ENCODE peak calls at places on chromosomes 5 and 9, in ten cellular contexts. M, G, U, I, W, B, T, Z, A and R are unnamed samples.

GRCh38 chr9:99748690-99749089 is 73.0 kb upstream of the NR4A3 start:
- DNase-seq in M (no peak), G (no peak), U (no peak), I (no peak), W (no peak), B (no peak), T (no peak), Z (no peak), A (no peak), R (no peak)

GRCh38 chr5:5221731-5222130 is 81.6 kb downstream of the ADAMTS16 start:
- DNase-seq in M (no peak), G (no peak), U (no peak), I (peak; percentile 1), W (no peak), B (no peak), T (no peak), Z (no peak), A (no peak), R (peak; percentile 47)

GRCh38 chr9:29038332-29038731 is 1465.1 kb upstream of the C9orf72 start:
- DNase-seq in M (no peak), G (no peak), U (no peak), I (no peak), W (no peak), B (no peak), T (no peak), Z (no peak), A (no peak), R (no peak)

GRCh38 chr9:2623046-2623865 is 1.7 kb downstream of the VLDLR start:
- DNase-seq in M (peak; percentile 19), G (peak; percentile 58), U (peak; percentile 75), I (peak; percentile 74), W (peak; percentile 89), B (peak; percentile 43), T (peak; percentile 69), Z (no peak), A (peak; percentile 68), R (no peak)

GRCh38 chr5:151695464-151695863 is 8.7 kb upstream of the SPARC start:
- DNase-seq in M (no peak), G (no peak), U (no peak), I (peak; percentile 13), W (no peak), B (no peak), T (no peak), Z (no peak), A (no peak), R (no peak)

GRCh38 chr5:67241326-67241725 is 44.7 kb upstream of the CD180 start:
- DNase-seq in M (no peak), G (no peak), U (no peak), I (no peak), W (no peak), B (no peak), T (no peak), Z (no peak), A (no peak), R (no peak)

GRCh38 chr9:136954270-136955083 is 2.4 kb downstream of the LCN12 start:
- DNase-seq in M (no peak), G (no peak), U (no peak), I (no peak), W (no peak), B (no peak), T (no peak), Z (no peak), A (no peak), R (no peak)

GRCh38 chr9:6942406-6942805 is 184.6 kb downstream of the KDM4C start:
- DNase-seq in M (no peak), G (no peak), U (no peak), I (no peak), W (no peak), B (no peak), T (no peak), Z (no peak), A (no peak), R (no peak)

GRCh38 chr9:134938346-134939079 is 20.8 kb upstream of the FCN1 start:
- DNase-seq in M (no peak), G (no peak), U (no peak), I (no peak), W (no peak), B (no peak), T (no peak), Z (no peak), A (no peak), R (no peak)

GRCh38 chr5:66882592-66883227 is 286.5 kb downstream of the MAST4 start:
- DNase-seq in M (no peak), G (no peak), U (no peak), I (peak; percentile 31), W (peak; percentile 92), B (no peak), T (no peak), Z (peak; percentile 84), A (no peak), R (no peak)

GRCh38 chr9:130923611-130924447 is 15.2 kb downstream of the FIBCD1 start:
- DNase-seq in M (no peak), G (no peak), U (no peak), I (no peak), W (no peak), B (no peak), T (no peak), Z (no peak), A (no peak), R (no peak)

GRCh38 chr9:101264727-101265126 is 120.1 kb downstream of the BAAT start:
- DNase-seq in M (no peak), G (no peak), U (no peak), I (no peak), W (no peak), B (no peak), T (no peak), Z (no peak), A (no peak), R (no peak)

DNA sequence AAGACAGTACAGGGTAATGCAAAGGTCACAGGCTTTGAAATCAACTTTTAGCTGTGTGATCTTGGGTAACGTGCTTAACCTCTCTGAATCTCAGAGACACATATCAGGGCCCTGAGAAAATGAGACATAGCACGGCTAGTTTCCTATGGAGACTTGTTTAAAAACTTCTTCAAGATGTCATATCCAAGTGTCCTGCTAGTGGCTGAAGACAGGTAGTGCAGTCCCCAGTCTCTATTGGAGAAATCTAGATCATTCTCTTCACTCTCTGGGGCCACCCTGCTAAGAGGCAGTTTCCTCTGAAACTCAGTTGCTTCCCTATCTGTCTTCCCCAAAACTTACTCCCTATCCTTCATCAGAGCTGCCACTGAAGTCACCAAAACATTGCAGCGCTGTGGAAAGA is 30.3 kb upstream of the GRXCR2 start:
- DNase-seq in M (no peak), G (no peak), U (no peak), I (no peak), W (peak; percentile 30), B (no peak), T (no peak), Z (no peak), A (no peak), R (no peak)
- TF ChIP-seq CTCF in M (no peak), G (no peak), U (no peak), I (no peak), W (no peak), B (peak; percentile 17), T (no peak), Z (peak; percentile 62), A (peak; percentile 43), R (peak; percentile 27)

DNA sequence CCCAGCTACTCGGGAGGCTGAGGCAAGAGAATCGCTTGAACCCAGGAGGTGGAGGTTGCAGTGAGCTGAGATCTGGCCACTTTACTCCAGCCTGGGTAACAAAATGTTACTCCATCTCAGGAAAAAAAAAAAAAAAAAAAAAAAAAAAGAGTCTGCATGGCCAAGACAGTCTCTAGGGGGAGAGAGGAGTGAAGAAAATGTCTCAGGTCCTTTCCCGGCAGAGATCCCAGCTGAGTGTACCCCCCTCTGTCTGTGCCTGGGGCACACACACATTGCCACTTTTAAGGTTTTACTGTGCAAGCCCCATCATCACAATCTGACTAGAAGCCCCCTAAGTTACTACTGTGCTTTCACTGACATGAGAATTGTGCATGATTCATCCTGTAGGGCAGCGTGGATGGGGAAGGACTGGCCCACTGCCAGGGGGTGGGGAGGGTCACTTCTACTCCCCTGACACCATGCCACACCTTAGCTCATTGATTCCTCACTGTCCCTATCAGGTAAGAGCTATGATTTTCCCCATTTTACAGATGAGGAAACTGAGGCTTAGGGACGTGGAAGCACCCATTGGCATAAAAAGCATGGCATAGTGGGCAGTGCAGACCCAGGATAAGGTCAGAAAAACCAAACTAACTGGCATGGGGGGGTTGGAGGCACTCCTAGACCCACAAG is 102.3 kb upstream of the LARP1 start:
- DNase-seq in M (no peak), G (no peak), U (no peak), I (no peak), W (no peak), B (no peak), T (no peak), Z (no peak), A (no peak), R (no peak)
- TF ChIP-seq CTCF in M (no peak), G (no peak), U (no peak), I (no peak), W (no peak), B (no peak), T (no peak), Z (no peak), A (no peak), R (no peak)

DNA sequence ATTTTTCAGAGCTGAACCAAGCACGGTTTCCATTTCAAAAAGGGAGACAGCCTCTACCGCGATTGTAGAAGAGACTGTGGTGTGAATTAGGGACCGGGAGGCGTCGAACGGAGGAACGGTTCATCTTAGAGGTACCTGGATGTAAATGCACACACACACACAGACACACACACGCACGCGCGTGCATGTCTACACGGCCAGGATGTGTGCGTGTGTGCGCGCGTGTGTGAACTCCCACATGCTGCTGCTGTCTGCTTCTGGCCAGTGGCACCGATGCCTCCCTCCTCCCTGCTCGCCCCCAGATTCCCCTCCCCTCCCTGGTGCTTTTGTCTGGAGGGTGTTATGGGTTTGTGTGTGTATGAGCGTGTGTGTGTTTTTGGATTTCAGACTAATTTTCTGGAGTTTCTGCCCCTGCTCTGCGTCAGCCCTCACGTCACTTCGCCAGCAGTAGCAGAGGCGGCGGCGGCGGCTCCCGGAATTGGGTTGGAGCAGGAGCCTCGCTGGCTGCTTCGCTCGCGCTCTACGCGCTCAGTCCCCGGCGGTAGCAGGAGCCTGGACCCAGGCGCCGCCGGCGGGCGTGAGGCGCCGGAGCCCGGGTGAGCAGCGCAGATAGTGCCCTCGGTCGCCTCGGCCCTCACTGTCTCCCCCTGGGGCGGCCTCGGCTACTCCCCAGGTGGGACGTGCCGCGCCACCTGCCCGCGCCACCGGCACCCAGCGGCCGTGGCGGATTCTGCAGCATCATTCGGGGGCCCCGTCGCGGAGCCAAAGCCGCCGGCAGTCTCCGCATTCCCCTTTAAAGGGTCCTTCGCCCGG is at the start of gene NTRK2:
- DNase-seq in M (no peak), G (peak; percentile 78), U (no peak), I (peak; percentile 66), W (peak; percentile 17), B (no peak), T (no peak), Z (no peak), A (peak; percentile 65), R (peak; percentile 4)
- TF ChIP-seq CTCF in M (no peak), G (no peak), U (no peak), I (peak; percentile 4), W (no peak), B (no peak), T (no peak), Z (no peak), A (no peak), R (peak; percentile 4)

DNA sequence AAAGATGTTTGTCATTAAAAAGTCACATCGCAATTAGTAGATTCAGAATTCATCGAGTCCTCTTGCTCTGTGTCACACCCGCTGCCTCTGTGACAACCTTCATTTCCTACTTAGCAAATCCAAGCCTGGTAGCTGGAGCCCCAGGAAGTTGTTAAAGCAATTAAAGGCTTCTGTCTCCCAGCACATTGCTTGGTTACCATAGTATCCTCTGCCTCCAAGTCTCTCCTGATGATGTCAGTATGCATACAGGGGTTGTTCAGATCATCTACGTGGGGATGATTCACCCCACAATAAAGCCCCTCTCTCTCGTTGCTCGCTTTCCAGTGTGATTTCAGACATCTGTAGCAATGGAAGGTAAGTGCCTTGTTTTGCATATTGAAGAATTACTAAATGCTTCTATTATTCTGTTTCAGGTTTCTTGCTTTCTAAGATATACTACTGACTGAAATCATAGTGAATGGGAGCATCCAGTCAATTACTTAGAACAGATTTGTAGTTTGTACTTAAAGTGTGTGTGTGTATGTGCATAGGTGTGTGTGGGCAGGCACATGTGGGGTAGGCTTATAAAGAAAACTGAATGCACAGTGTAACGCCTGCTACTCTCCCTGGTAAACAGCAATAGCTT is 52.9 kb downstream of the PAM start:
- DNase-seq in M (no peak), G (no peak), U (no peak), I (peak; percentile 39), W (peak; percentile 4), B (no peak), T (no peak), Z (no peak), A (peak; percentile 40), R (no peak)
- TF ChIP-seq CTCF in M (no peak), G (no peak), U (no peak), I (no peak), W (no peak), B (no peak), T (no peak), Z (no peak), A (no peak), R (no peak)